ENCODE peak calls at places on chromosomes 13 and 19, in seven cellular contexts. H is stimulated activated CD8-positive, alpha-beta memory T cell treated with anti-CD3 and anti-CD28 coated beads, Interleukin-2, amount 100 ng/mL, for 48 hours; C is NCI-H510A treated with DMSO at 0.1 percent for 48 hours; U is HuH-7.5; Z is activated CD8-positive, alpha-beta memory T cell treated with anti-CD3 and anti-CD28 coated beads for 1 hour; L is cortex of kidney; R is esophagus squamous epithelium. E is an unnamed sample.

GRCh38 chr13:33355470-33355869 is 69.9 kb upstream of the STARD13 start:
- DNase-seq in H (no peak), C (no peak), U (no peak), Z (no peak), L (no peak), R (no peak), E (no peak)

GRCh38 chr13:47033216-47033615 is 136.4 kb upstream of the HTR2A start:
- DNase-seq in H (no peak), C (no peak), U (no peak), Z (no peak), L (no peak), R (no peak), E (no peak)

GRCh38 chr13:23796546-23796945 is 92.7 kb downstream of the MIPEP start:
- DNase-seq in H (no peak), C (peak; percentile 45), U (no peak), Z (no peak), L (no peak), R (no peak), E (no peak)

GRCh38 chr13:77031869-77032268 is 4.9 kb upstream of the FBXL3 start:
- DNase-seq in H (no peak), C (no peak), U (no peak), Z (no peak), L (no peak), R (no peak), E (no peak)

GRCh38 chr13:45196091-45196490 is 4.8 kb downstream of the KCTD4 start:
- DNase-seq in H (no peak), C (no peak), U (no peak), Z (no peak), L (no peak), R (no peak), E (no peak)

GRCh38 chr19:51103811-51104470 is 4.3 kb downstream of the CTU1 start:
- DNase-seq in H (no peak), C (no peak), U (no peak), Z (no peak), L (no peak), R (no peak), E (no peak)

GRCh38 chr13:99871249-99871898 is 100.2 kb downstream of the ZIC5 start:
- DNase-seq in H (no peak), C (peak; percentile 52), U (no peak), Z (no peak), L (no peak), R (no peak), E (no peak)

GRCh38 chr19:11784356-11784755 is 14.0 kb upstream of the ZNF491 start:
- DNase-seq in H (no peak), C (no peak), U (no peak), Z (no peak), L (no peak), R (no peak), E (no peak)

GRCh38 chr13:41311607-41312500 is 787 bp downstream of the NAA16 start:
- DNase-seq in H (peak; percentile 32), C (no peak), U (peak; percentile 23), Z (peak; percentile 6), L (no peak), R (no peak), E (no peak)

GRCh38 chr13:79874396-79875360 is 393.7 kb downstream of the NDFIP2 start:
- DNase-seq in H (no peak), C (no peak), U (no peak), Z (no peak), L (no peak), R (no peak), E (no peak)

GRCh38 chr19:40614595-40615411 is 13.6 kb downstream of the LTBP4 start:
- DNase-seq in H (peak; percentile 86), C (peak; percentile 19), U (no peak), Z (peak; percentile 65), L (no peak), R (peak; percentile 27), E (peak; percentile 68)

GRCh38 chr13:99307247-99307646 is at the start of gene GPR183:
- DNase-seq in H (no peak), C (no peak), U (no peak), Z (no peak), L (no peak), R (no peak), E (no peak)

GRCh38 chr13:28613562-28613961 is 45.4 kb upstream of the POMP start:
- DNase-seq in H (no peak), C (no peak), U (no peak), Z (no peak), L (no peak), R (no peak), E (no peak)

GRCh38 chr13:36920612-36921185 is 661 bp upstream of the SMAD9 start:
- DNase-seq in H (no peak), C (no peak), U (no peak), Z (no peak), L (no peak), R (no peak), E (no peak)

GRCh38 chr13:25645681-25646080 is 273.9 kb downstream of the ATP8A2 start:
- DNase-seq in H (no peak), C (no peak), U (no peak), Z (no peak), L (no peak), R (no peak), E (no peak)

GRCh38 chr19:12365094-12365371 is 450 bp downstream of the ZNF442 start:
- DNase-seq in H (no peak), C (no peak), U (peak; percentile 48), Z (no peak), L (no peak), R (no peak), E (no peak)

GRCh38 chr19:50314724-50315700 is 14.2 kb downstream of the KCNC3 start:
- DNase-seq in H (no peak), C (no peak), U (no peak), Z (no peak), L (no peak), R (no peak), E (no peak)

GRCh38 chr13:80006940-80007339 is 334.0 kb downstream of the SPRY2 start:
- DNase-seq in H (no peak), C (no peak), U (no peak), Z (no peak), L (no peak), R (no peak), E (no peak)

GRCh38 chr13:28717170-28717569 is 1.6 kb downstream of the SLC46A3 start:
- DNase-seq in H (no peak), C (no peak), U (no peak), Z (no peak), L (no peak), R (no peak), E (no peak)

GRCh38 chr19:38706792-38707511 is 37.3 kb downstream of the CAPN12 start:
- DNase-seq in H (no peak), C (no peak), U (no peak), Z (no peak), L (no peak), R (no peak), E (no peak)

E was measured in A549.